ENCODE peak calls at places on chromosome 7, in five cellular contexts. E is brain microvascular endothelial cell; M is CD4-positive, alpha-beta T cell; D is psoas muscle; P is WTC11. K is an unnamed sample.

GRCh38 chr7:137933270-137934017 is 68.4 kb downstream of the CREB3L2 start:
- DNase-seq in E (peak; percentile 71), D (peak; percentile 61), M (no peak), P (no peak), K (no peak)

GRCh38 chr7:30752979-30753378 is 1.0 kb downstream of the INMT start:
- DNase-seq in E (no peak), P (no peak), M (no peak), D (peak; percentile 87), K (no peak)

GRCh38 chr7:75879771-75880184 is 944 bp downstream of the RHBDD2 start:
- DNase-seq in P (no peak), M (peak; percentile 12), E (peak; percentile 82), D (no peak), K (no peak)

GRCh38 chr7:16318989-16319915 is 102.1 kb downstream of the CRPPA start:
- DNase-seq in E (peak; percentile 64), D (no peak), P (no peak), M (no peak), K (no peak)

GRCh38 chr7:83468251-83468739 is 180.6 kb downstream of the SEMA3E start:
- DNase-seq in E (peak; percentile 99), M (no peak), D (peak; percentile 59), P (peak; percentile 56), K (peak; percentile 5)

GRCh38 chr7:29598607-29599006 is 35.0 kb downstream of the PRR15 start:
- DNase-seq in M (no peak), P (no peak), D (no peak), E (no peak), K (no peak)

GRCh38 chr7:74182453-74183090 is 8.4 kb downstream of the EIF4H start:
- DNase-seq in E (no peak), P (no peak), M (no peak), D (no peak), K (no peak)

GRCh38 chr7:51223505-51223904 is 93.1 kb downstream of the COBL start:
- DNase-seq in D (no peak), E (no peak), P (no peak), M (no peak), K (no peak)

GRCh38 chr7:77570330-77571011 is 33.4 kb downstream of the PTPN12 start:
- DNase-seq in P (no peak), D (no peak), E (peak; percentile 52), M (no peak), K (no peak)

GRCh38 chr7:35646289-35647033 is 48.5 kb downstream of the HERPUD2 start:
- DNase-seq in D (no peak), M (no peak), P (no peak), E (no peak), K (no peak)

GRCh38 chr7:1940863-1941262 is 270.8 kb downstream of the ELFN1 start:
- DNase-seq in M (no peak), D (peak; percentile 10), P (no peak), E (no peak), K (no peak)

GRCh38 chr7:16688249-16688648 is 42.3 kb downstream of the BZW2 start:
- DNase-seq in P (no peak), M (no peak), D (no peak), E (no peak), K (no peak)

GRCh38 chr7:114819629-114820362 is 102.1 kb upstream of the MDFIC start:
- DNase-seq in M (no peak), P (no peak), D (no peak), E (peak; percentile 93), K (no peak)

GRCh38 chr7:115340828-115341227 is 418.9 kb downstream of the MDFIC start:
- DNase-seq in E (peak; percentile 91), M (no peak), P (no peak), D (no peak), K (no peak)

GRCh38 chr7:41910916-41911315 is 208.0 kb upstream of the INHBA start:
- DNase-seq in E (no peak), M (no peak), P (no peak), D (no peak), K (no peak)

GRCh38 chr7:24706211-24707165 is 50.8 kb downstream of the GSDME start:
- DNase-seq in E (no peak), M (no peak), P (no peak), D (no peak), K (no peak)

GRCh38 chr7:151608031-151608551 is 88.4 kb upstream of the RHEB start:
- DNase-seq in E (no peak), M (no peak), D (no peak), P (no peak), K (peak; percentile 20)

GRCh38 chr7:31102151-31102972 is 50.3 kb downstream of the ADCYAP1R1 start:
- DNase-seq in D (no peak), M (no peak), E (no peak), P (no peak), K (no peak)

GRCh38 chr7:29265208-29265923 is 70.8 kb downstream of the CHN2 start:
- DNase-seq in E (peak; percentile 41), M (no peak), D (no peak), P (no peak), K (no peak)

GRCh38 chr7:47962262-47962661 is 14.0 kb upstream of the PKD1L1 start:
- DNase-seq in M (no peak), E (no peak), P (no peak), D (no peak), K (no peak)

GRCh38 chr7:140060788-140061606 is 1.8 kb downstream of the PARP12 start:
- DNase-seq in M (no peak), D (no peak), P (no peak), E (peak; percentile 53), K (no peak)

GRCh38 chr7:16660702-16661464 is 14.9 kb downstream of the BZW2 start:
- DNase-seq in E (no peak), P (no peak), D (no peak), M (no peak), K (no peak)

GRCh38 chr7:154794147-154794780 is 208.7 kb downstream of the PAXIP1 start:
- DNase-seq in P (no peak), M (no peak), D (no peak), E (no peak), K (peak; percentile 79)

GRCh38 chr7:129665013-129665401 is 53.5 kb downstream of the NRF1 start:
- DNase-seq in D (peak; percentile 30), E (peak; percentile 97), P (peak; percentile 70), M (no peak), K (no peak)

GRCh38 chr7:129667116-129667515 is 55.6 kb downstream of the NRF1 start:
- DNase-seq in P (no peak), M (no peak), E (no peak), D (no peak), K (no peak)

GRCh38 chr7:129661645-129662182 is 50.2 kb downstream of the NRF1 start:
- DNase-seq in P (no peak), D (no peak), E (no peak), M (no peak), K (no peak)

GRCh38 chr7:129667551-129667950 is 56.0 kb downstream of the NRF1 start:
- DNase-seq in P (no peak), D (no peak), M (no peak), E (no peak), K (no peak)

DNA sequence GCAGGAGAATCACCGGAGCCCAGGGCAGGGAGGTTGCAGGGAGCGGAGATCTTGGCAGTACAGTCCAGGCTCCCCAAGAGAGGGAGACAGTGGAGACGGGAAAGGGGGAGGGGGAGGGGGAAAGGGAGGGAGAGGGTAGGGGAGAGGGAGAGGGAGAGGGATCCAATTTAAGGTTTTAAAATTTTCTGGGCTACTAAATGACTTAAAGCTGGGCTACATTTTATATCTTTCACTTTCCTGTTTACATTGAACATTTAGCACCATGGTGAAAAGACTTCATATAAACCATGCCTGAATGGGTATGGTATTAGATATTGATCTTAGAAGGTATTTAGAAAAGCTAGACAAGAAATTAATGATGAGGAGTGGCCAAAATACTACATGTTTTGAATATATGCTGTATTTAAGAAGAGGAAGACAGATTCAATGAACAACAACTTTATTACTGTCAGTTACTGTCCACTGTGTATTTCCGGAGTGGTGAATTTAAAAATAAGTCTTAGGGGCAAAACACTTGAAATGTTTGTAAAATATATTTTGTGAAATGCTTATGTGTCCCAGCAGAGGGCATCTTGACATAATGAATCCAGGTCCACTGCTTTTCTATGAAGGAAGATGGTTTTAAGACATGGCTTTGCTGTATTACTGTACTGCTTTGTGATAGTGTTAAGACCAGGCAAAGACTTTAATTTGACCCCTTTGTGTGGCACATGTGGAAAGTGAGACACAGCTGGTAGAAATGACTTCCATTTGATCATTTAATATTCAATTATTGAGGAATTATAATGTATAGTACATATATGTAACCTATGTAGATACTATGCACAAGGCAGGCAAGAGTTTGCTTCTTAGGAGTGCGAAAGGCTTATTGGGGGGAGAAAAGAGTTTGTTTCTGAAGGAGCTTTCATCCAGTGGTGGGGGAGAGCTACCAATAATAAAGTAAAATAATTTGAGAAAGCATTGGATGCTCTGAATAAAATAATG is 52.8 kb downstream of the NRF1 start:
- DNase-seq in E (peak; percentile 49), D (no peak), M (no peak), P (no peak), K (no peak)
- TF ChIP-seq CTCF in E (peak; percentile 46), D (peak; percentile 54), M (no peak), P (no peak), K (peak; percentile 35)

DNA sequence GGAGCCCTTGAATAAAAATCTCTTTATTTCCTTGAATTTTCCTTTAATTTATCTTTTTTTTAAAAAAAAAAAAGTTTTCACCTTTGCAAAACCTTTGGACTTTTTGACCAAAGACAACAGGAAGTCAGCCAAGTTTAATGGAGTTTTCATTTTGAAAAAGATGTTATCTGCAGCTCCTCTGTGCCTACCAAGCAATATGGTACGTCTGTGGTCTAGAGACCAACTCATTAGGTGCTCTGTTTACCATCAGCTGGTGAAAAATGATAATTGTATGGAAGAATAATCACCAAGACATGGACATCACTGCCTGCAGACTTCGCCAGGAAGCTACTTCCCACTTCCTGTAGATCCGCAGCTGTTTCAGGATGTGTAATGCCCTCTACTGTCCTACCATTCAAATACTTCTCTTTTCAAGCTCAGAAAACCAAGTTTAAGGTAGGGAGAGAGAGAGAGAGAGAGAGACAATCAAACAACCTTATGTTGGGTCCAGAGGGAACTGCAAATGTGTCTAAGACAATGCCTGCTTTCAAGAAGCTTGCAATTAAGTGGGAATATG is 18.7 kb downstream of the PLXNA4 start:
- DNase-seq in D (no peak), M (no peak), P (no peak), E (no peak), K (no peak)
- TF ChIP-seq CTCF in D (no peak), M (no peak), P (no peak), E (peak; percentile 46), K (no peak)

GRCh38 chr7:120981888-120982615 is 6.5 kb upstream of the CPED1 start:
- DNase-seq in E (peak; percentile 60), D (no peak), P (no peak), M (no peak), K (no peak)
- TF ChIP-seq CTCF in E (peak; percentile 8), D (no peak), P (no peak), M (no peak), K (no peak)

DNA sequence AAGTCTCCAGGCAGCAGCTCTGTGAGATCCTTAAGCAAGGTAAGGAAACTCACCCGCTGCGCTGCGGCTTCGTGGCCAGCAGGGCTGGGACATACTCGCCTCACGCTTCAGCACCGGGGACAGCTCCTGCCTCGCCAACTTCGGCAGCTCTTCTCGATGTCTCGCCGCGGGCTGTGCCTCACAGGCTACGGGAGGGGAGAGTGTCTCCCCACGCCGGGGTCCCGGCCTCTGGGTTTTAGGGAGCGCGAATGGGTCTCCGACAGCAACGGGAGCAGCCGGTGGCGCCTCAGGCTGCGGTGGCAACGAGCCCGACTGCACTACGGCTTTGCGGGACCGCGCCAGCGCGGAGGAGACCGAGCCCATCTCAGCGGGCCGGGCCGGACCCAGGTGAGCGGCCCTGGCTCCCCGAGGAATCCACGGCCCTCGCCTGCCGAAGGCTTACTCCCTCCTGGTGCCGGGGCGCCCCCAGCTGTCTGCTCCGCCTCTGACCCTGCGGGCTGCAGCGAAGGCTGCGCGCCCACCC is 62.4 kb downstream of the LSM5 start:
- DNase-seq in M (peak; percentile 43), E (peak; percentile 81), D (peak; percentile 71), P (peak; percentile 96), K (peak; percentile 99)
- TF ChIP-seq CTCF in M (no peak), E (peak; percentile 78), D (peak; percentile 17), P (no peak), K (peak; percentile 47)

K was measured in nephron progenitor cell.